ENCODE peak calls at places on chromosomes 5 and 9, in ten cellular contexts. L is NCI-H2171 treated with DMSO at 0.1 percent for 48 hours; B is ovary; O is GM10248; K is activated CD4-positive, alpha-beta T cell treated with anti-CD3 and anti-CD28 coated beads, Interleukin-2, amount 50 U/mL, for 1 hour; M is naive B cell; X is SJSA1; U is mammary epithelial cell; T is stimulated activated naive CD8-positive, alpha-beta T cell treated with anti-CD3 and anti-CD28 coated beads, Interleukin-15, Interleukin-2, amounts not matched to agents 100 U/mL and 50 U/mL, for 24 hours; S is GM03348. R is an unnamed sample.
A peak's percentile ranks its signal among the peaks of the same experiment; 100 is the strongest.

GRCh38 chr9:90442738-90443137 is 199.9 kb downstream of the DIRAS2 start:
- DNase-seq in L (no peak), B (no peak), O (no peak), K (no peak), M (no peak), X (no peak), U (no peak), T (no peak), S (no peak), R (no peak)

GRCh38 chr9:130692365-130692764 is 1.2 kb upstream of the EXOSC2 start:
- DNase-seq in L (no peak), B (peak; percentile 45), O (no peak), K (no peak), M (no peak), X (no peak), U (no peak), T (peak; percentile 45), S (no peak), R (no peak)

GRCh38 chr5:89315194-89315593 is 432.2 kb upstream of the MEF2C start:
- DNase-seq in L (no peak), B (peak; percentile 39), O (no peak), K (no peak), M (no peak), X (no peak), U (no peak), T (no peak), S (peak; percentile 55), R (no peak)

GRCh38 chr9:98867109-98867433 is 59.6 kb downstream of the GALNT12 start:
- DNase-seq in L (no peak), B (no peak), O (no peak), K (no peak), M (no peak), X (no peak), U (no peak), T (no peak), S (no peak), R (no peak)

GRCh38 chr5:41637869-41638268 is 127.5 kb upstream of the PLCXD3 start:
- DNase-seq in L (peak; percentile 6), B (no peak), O (no peak), K (no peak), M (no peak), X (no peak), U (no peak), T (no peak), S (peak; percentile 13), R (no peak)

GRCh38 chr5:34919077-34919476 is 3.6 kb downstream of the BRIX1 start:
- DNase-seq in L (no peak), B (no peak), O (no peak), K (no peak), M (no peak), X (no peak), U (no peak), T (no peak), S (no peak), R (no peak)

GRCh38 chr5:78899922-78900362 is 85.2 kb downstream of the ARSB start:
- DNase-seq in L (no peak), B (no peak), O (peak; percentile 40), K (no peak), M (no peak), X (peak; percentile 42), U (peak; percentile 44), T (no peak), S (peak; percentile 54), R (no peak)

GRCh38 chr5:177365845-177366527 is 8.3 kb downstream of the RGS14 start:
- DNase-seq in L (peak; percentile 33), B (peak; percentile 44), O (no peak), K (no peak), M (no peak), X (no peak), U (no peak), T (no peak), S (no peak), R (no peak)

GRCh38 chr9:113963017-113963620 is 87.0 kb downstream of the ZNF618 start:
- DNase-seq in L (no peak), B (no peak), O (peak; percentile 59), K (no peak), M (peak; percentile 12), X (no peak), U (peak; percentile 21), T (peak; percentile 43), S (peak; percentile 65), R (peak; percentile 25)

GRCh38 chr9:96209407-96210031 is 92.5 kb downstream of the HSD17B3 start:
- DNase-seq in L (no peak), B (no peak), O (no peak), K (no peak), M (no peak), X (no peak), U (no peak), T (no peak), S (peak; percentile 84), R (no peak)

GRCh38 chr9:16266648-16267276 is 603.7 kb downstream of the BNC2 start:
- DNase-seq in L (no peak), B (no peak), O (no peak), K (no peak), M (no peak), X (no peak), U (no peak), T (peak; percentile 9), S (no peak), R (peak; percentile 28)

GRCh38 chr5:178271231-178271630 is 38.6 kb upstream of the PHYKPL start:
- DNase-seq in L (no peak), B (no peak), O (no peak), K (no peak), M (no peak), X (no peak), U (no peak), T (no peak), S (no peak), R (no peak)

GRCh38 chr5:56003179-56003578 is 8.4 kb upstream of the IL6ST start:
- DNase-seq in L (no peak), B (no peak), O (no peak), K (no peak), M (no peak), X (no peak), U (peak; percentile 49), T (no peak), S (peak; percentile 39), R (no peak)

GRCh38 chr5:153884266-153884957 is 154.3 kb downstream of the FAM114A2 start:
- DNase-seq in L (no peak), B (no peak), O (no peak), K (no peak), M (no peak), X (peak; percentile 10), U (no peak), T (no peak), S (no peak), R (no peak)

GRCh38 chr9:119873877-119874276 is 504.6 kb upstream of the BRINP1 start:
- DNase-seq in L (no peak), B (no peak), O (no peak), K (no peak), M (no peak), X (no peak), U (no peak), T (no peak), S (no peak), R (no peak)

GRCh38 chr5:27316283-27316675 is 277.9 kb upstream of the CDH9 start:
- DNase-seq in L (no peak), B (no peak), O (no peak), K (no peak), M (no peak), X (peak; percentile 18), U (peak; percentile 33), T (no peak), S (peak; percentile 22), R (no peak)